ENCODE peak calls at places on chromosomes 13 and 19, in five cellular contexts. F is HL-60, T is GM23338, Z is SK-N-SH, D is HCT116. A is an unnamed sample.

GRCh38 chr13:22926176-22927007 is 254.4 kb upstream of the SGCG start:
- DNase-seq in F (no peak), T (peak; percentile 82), Z (no peak), D (no peak), A (no peak)

GRCh38 chr19:51726049-51726448 is 2.3 kb upstream of the HAS1 start:
- DNase-seq in F (no peak), T (peak; percentile 40), Z (no peak), D (no peak), A (no peak)

GRCh38 chr19:19661675-19662251 is 1.7 kb downstream of the ATP13A1 start:
- DNase-seq in F (peak; percentile 87), T (no peak), Z (peak; percentile 60), D (no peak), A (no peak)

GRCh38 chr13:43156916-43157315 is 133.5 kb downstream of the DNAJC15 start:
- DNase-seq in F (no peak), T (no peak), Z (no peak), D (no peak), A (no peak)

GRCh38 chr13:106349080-106349841 is 186.2 kb downstream of the EFNB2 start:
- DNase-seq in F (no peak), T (peak; percentile 62), Z (peak; percentile 43), D (peak; percentile 94), A (no peak)

GRCh38 chr19:51702103-51702753 is 9.1 kb downstream of the SPACA6 start:
- DNase-seq in F (no peak), T (peak; percentile 93), Z (peak; percentile 54), D (no peak), A (no peak)

GRCh38 chr19:27780367-27781065 is 1432.4 kb downstream of the UQCRFS1 start:
- DNase-seq in F (peak; percentile 70), T (no peak), Z (no peak), D (no peak), A (no peak)

GRCh38 chr13:29849071-29849541 is 1.3 kb downstream of the UBL3 start:
- DNase-seq in F (peak; percentile 69), T (peak; percentile 20), Z (peak; percentile 38), D (no peak), A (no peak)

GRCh38 chr13:78806457-78806856 is 147.5 kb upstream of the OBI1 start:
- DNase-seq in F (no peak), T (peak; percentile 67), Z (no peak), D (no peak), A (no peak)

GRCh38 chr13:72884111-72884510 is 102.2 kb downstream of the PIBF1 start:
- DNase-seq in F (no peak), T (no peak), Z (no peak), D (no peak), A (no peak)

GRCh38 chr19:18735324-18735723 is 51.8 kb downstream of the CRTC1 start:
- DNase-seq in F (no peak), T (no peak), Z (no peak), D (no peak), A (no peak)

GRCh38 chr13:113393572-113394503 is 29.9 kb upstream of the GRTP1 start:
- DNase-seq in F (peak; percentile 78), T (peak; percentile 94), Z (no peak), D (peak; percentile 56), A (no peak)

GRCh38 chr19:19170053-19170945 is at the start of gene MEF2B:
- DNase-seq in F (no peak), T (peak; percentile 97), Z (peak; percentile 96), D (no peak), A (no peak)

GRCh38 chr13:75507027-75508001 is 25.3 kb upstream of the TBC1D4 start:
- DNase-seq in F (peak; percentile 89), T (no peak), Z (no peak), D (no peak), A (no peak)

GRCh38 chr19:42254083-42254849 is 662 bp downstream of the ERF start:
- DNase-seq in F (peak; percentile 80), T (peak; percentile 93), Z (peak; percentile 79), D (no peak), A (no peak)

GRCh38 chr19:17075860-17076538 is 422 bp downstream of the MYO9B start:
- DNase-seq in F (peak; percentile 51), T (peak; percentile 82), Z (no peak), D (no peak), A (no peak)

GRCh38 chr13:110944121-110944967 is 29.5 kb upstream of the ANKRD10 start:
- DNase-seq in F (peak; percentile 57), T (peak; percentile 60), Z (peak; percentile 51), D (peak; percentile 77), A (peak; percentile 38)

GRCh38 chr19:32901504-32902161 is 32.1 kb upstream of the SLC7A9 start:
- DNase-seq in F (no peak), T (peak; percentile 18), Z (no peak), D (no peak), A (no peak)

GRCh38 chr13:88800505-88800904 is 1129.3 kb downstream of the SLITRK5 start:
- DNase-seq in F (no peak), T (no peak), Z (no peak), D (no peak), A (no peak)

GRCh38 chr19:33267706-33268105 is 34.6 kb downstream of the CEBPA start:
- DNase-seq in F (peak; percentile 75), T (no peak), Z (no peak), D (no peak), A (no peak)

GRCh38 chr19:50427997-50428425 is 4.7 kb upstream of the MYBPC2 start:
- DNase-seq in F (peak; percentile 96), T (peak; percentile 91), Z (no peak), D (no peak), A (no peak)

GRCh38 chr19:40486017-40486416 is 19.2 kb downstream of the SPTBN4 start:
- DNase-seq in F (no peak), T (no peak), Z (no peak), D (no peak), A (no peak)

GRCh38 chr13:99269627-99270252 is 11.6 kb upstream of the GPR18 start:
- DNase-seq in F (peak; percentile 73), T (peak; percentile 41), Z (peak; percentile 17), D (peak; percentile 38), A (peak; percentile 2)

GRCh38 chr13:35978607-35979316 is 152.4 kb downstream of the DCLK1 start:
- DNase-seq in F (peak; percentile 60), T (peak; percentile 80), Z (peak; percentile 54), D (peak; percentile 29), A (peak; percentile 18)

GRCh38 chr19:34429553-34429952 is 1.4 kb downstream of the UBA2 start:
- DNase-seq in F (no peak), T (no peak), Z (no peak), D (no peak), A (no peak)
- H3K27ac ChIP-seq in F (peak overlapping the region; percentile 93), T (no peak overlapping the region), Z (peak overlapping the region; percentile 74), D (no peak overlapping the region), A (peak overlapping the region; percentile 85)

GRCh38 chr19:1744822-1745563 is 8.3 kb upstream of the ONECUT3 start:
- DNase-seq in F (no peak), T (no peak), Z (no peak), D (no peak), A (no peak)

GRCh38 chr19:1745589-1746031 is 7.7 kb upstream of the ONECUT3 start:
- DNase-seq in F (no peak), T (peak; percentile 84), Z (no peak), D (peak; percentile 59), A (no peak)

GRCh38 chr19:1742989-1743696 is 10.2 kb upstream of the ONECUT3 start:
- DNase-seq in F (no peak), T (no peak), Z (no peak), D (no peak), A (no peak)

GRCh38 chr19:1746401-1747284 is 6.7 kb upstream of the ONECUT3 start:
- DNase-seq in F (peak; percentile 21), T (no peak), Z (no peak), D (peak; percentile 48), A (no peak)

DNA sequence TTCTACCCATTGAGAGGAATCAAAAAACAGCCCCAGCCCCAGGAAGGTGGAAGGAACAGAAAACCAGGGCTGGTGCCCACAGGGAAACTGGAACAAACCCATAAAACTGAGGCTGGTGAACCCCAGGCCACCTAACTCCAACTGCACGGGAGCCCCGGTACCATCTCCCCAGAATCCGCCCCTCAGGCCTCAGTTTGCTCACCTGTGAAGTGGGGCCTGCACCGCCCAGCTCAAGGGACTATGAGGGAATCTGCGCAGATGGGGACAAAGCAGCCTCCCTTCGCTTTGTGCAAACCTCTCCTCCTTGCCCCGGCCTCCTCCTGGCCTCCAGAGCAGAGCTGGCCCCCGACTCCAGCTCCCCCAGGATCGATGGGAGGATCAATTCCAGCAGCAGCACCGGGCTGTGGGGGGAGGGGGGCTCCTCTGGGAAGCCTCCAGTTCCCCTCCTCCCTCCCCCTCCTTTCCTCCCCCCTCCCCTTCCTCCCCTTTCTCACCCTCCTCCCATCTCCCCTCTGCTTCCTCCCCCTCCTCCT is 9.1 kb upstream of the ONECUT3 start:
- DNase-seq in F (no peak), T (no peak), Z (no peak), D (no peak), A (no peak)
- TF ChIP-seq REST in F (no peak), T (no peak), Z (no peak), D (no peak), A (no peak)

DNA sequence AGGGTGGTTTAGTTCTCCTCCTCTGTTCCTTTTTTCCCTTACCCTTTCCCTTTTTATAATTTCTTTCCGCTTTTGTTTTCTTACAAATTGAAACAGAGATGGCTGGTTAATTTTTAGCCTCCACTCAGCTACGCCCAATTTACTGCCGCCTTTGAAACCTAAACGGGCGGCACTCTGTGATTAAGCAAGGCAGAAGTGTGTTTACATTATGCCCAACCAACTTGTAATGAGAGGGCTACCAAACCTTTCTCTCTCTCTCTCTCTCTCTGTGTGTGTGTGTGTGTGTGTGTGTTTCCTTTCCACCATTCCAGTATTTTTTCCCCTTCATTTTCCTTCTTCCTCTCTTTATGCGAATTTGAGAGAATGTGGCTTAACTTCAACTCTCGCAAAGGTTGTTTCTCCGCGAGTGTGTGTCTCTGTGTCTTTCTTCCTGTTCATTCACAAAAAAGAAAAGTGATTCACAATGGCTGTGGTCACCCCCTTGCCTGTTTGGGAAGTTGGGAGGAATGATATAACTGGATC is 31.3 kb downstream of the NFIX start:
- DNase-seq in F (no peak), T (no peak), Z (no peak), D (no peak), A (no peak)
- TF ChIP-seq POLR2AphosphoS5 in F (no peak), T (no peak), Z (no peak), D (no peak), A (no peak)

DNA sequence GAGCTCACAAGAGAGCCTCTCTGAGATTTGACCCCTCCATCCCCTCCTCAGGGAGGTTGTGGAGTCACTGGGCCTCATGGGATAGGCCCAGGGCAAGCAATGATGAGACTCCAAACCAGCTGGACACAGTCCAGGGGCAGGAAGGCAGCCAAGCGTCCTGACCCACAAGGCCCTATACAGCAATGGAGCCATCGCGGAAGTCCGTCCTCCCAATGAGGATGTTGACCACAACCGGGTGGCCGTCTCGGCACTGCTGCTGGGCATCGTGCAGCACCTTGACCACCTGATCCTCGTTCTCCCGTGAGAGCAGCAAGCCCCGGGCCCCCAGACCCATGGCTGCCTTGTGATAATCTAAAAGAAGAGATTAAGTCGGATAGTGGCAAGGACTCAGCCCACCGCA is 7.9 kb downstream of the SYDE1 start:
- DNase-seq in F (no peak), T (no peak), Z (peak; percentile 21), D (no peak), A (no peak)
- H3K27ac ChIP-seq in F (no peak overlapping the region), T (no peak overlapping the region), Z (no peak overlapping the region), D (no peak overlapping the region), A (no peak overlapping the region)